ENCODE peak calls at places on chromosomes 16 and 17, in five cellular contexts. One of them, this sample, is unnamed.
A peak's percentile ranks its signal among the peaks of the same experiment; 100 is the strongest.

GRCh38 chr17:57697891-57698708 is 47.0 kb downstream of the CCDC182 start:
- DNase-seq in Peyer's patch: no peak
- DNase-seq in prostate gland: no peak
- DNase-seq in cardiac muscle cell: peak; percentile 19
- DNase-seq in H9: no peak
- DNase-seq in this sample: no peak

GRCh38 chr16:69513180-69513966 is 52.4 kb upstream of the NFAT5 start:
- DNase-seq in H9: no peak
- DNase-seq in cardiac muscle cell: no peak
- DNase-seq in Peyer's patch: no peak
- DNase-seq in prostate gland: no peak
- DNase-seq in this sample: no peak

GRCh38 chr17:44831270-44831770 is 1.2 kb upstream of the GJC1 start:
- DNase-seq in H9: peak; percentile 40
- DNase-seq in cardiac muscle cell: peak; percentile 42
- DNase-seq in Peyer's patch: no peak
- DNase-seq in prostate gland: no peak
- DNase-seq in this sample: no peak

GRCh38 chr16:30958164-30959083 is 870 bp downstream of the SETD1A start:
- DNase-seq in prostate gland: no peak
- DNase-seq in H9: peak; percentile 68
- DNase-seq in Peyer's patch: peak; percentile 66
- DNase-seq in cardiac muscle cell: peak; percentile 82
- DNase-seq in this sample: peak; percentile 73

GRCh38 chr17:81566461-81567126 is 14.4 kb upstream of the FAAP100 start:
- DNase-seq in H9: no peak
- DNase-seq in cardiac muscle cell: no peak
- DNase-seq in Peyer's patch: peak; percentile 64
- DNase-seq in prostate gland: peak; percentile 81
- DNase-seq in this sample: no peak

GRCh38 chr17:14372905-14373559 is 72.2 kb downstream of the HS3ST3B1 start:
- DNase-seq in cardiac muscle cell: peak; percentile 44
- DNase-seq in H9: no peak
- DNase-seq in prostate gland: no peak
- DNase-seq in Peyer's patch: no peak
- DNase-seq in this sample: no peak

GRCh38 chr16:51228097-51228659 is 77.1 kb upstream of the SALL1 start:
- DNase-seq in cardiac muscle cell: no peak
- DNase-seq in H9: no peak
- DNase-seq in Peyer's patch: no peak
- DNase-seq in prostate gland: no peak
- DNase-seq in this sample: no peak

GRCh38 chr16:71250461-71251232 is 20.1 kb upstream of the HYDIN start:
- DNase-seq in Peyer's patch: no peak
- DNase-seq in cardiac muscle cell: no peak
- DNase-seq in prostate gland: no peak
- DNase-seq in H9: no peak
- DNase-seq in this sample: no peak

GRCh38 chr16:49019826-49020401 is 261.7 kb downstream of the CBLN1 start:
- DNase-seq in cardiac muscle cell: no peak
- DNase-seq in prostate gland: no peak
- DNase-seq in Peyer's patch: no peak
- DNase-seq in H9: no peak
- DNase-seq in this sample: no peak

GRCh38 chr17:77096570-77097214 is 44.1 kb upstream of the SEC14L1 start:
- DNase-seq in Peyer's patch: no peak
- DNase-seq in cardiac muscle cell: peak; percentile 18
- DNase-seq in H9: no peak
- DNase-seq in prostate gland: peak; percentile 43
- DNase-seq in this sample: peak; percentile 72

GRCh38 chr16:86378128-86378527 is 132.2 kb upstream of the FOXF1 start:
- DNase-seq in prostate gland: no peak
- DNase-seq in cardiac muscle cell: no peak
- DNase-seq in H9: no peak
- DNase-seq in Peyer's patch: no peak
- DNase-seq in this sample: no peak

GRCh38 chr17:49843774-49844350 is 4.0 kb downstream of the TAC4 start:
- DNase-seq in cardiac muscle cell: no peak
- DNase-seq in Peyer's patch: no peak
- DNase-seq in prostate gland: no peak
- DNase-seq in H9: peak; percentile 72
- DNase-seq in this sample: peak; percentile 27

GRCh38 chr17:63497708-63498483 is 21.0 kb downstream of the ACE start:
- DNase-seq in cardiac muscle cell: peak; percentile 52
- DNase-seq in Peyer's patch: no peak
- DNase-seq in prostate gland: no peak
- DNase-seq in H9: peak; percentile 94
- DNase-seq in this sample: peak; percentile 59

GRCh38 chr17:56751145-56751743 is 82.5 kb downstream of the C17orf67 start:
- DNase-seq in prostate gland: no peak
- DNase-seq in Peyer's patch: no peak
- DNase-seq in H9: peak; percentile 47
- DNase-seq in cardiac muscle cell: no peak
- DNase-seq in this sample: no peak

GRCh38 chr16:3570420-3571062 is 6.7 kb downstream of the NLRC3 start:
- DNase-seq in H9: no peak
- DNase-seq in cardiac muscle cell: no peak
- DNase-seq in Peyer's patch: no peak
- DNase-seq in prostate gland: no peak
- DNase-seq in this sample: no peak

GRCh38 chr17:77124192-77124908 is 16.4 kb upstream of the SEC14L1 start:
- DNase-seq in H9: no peak
- DNase-seq in prostate gland: peak; percentile 44
- DNase-seq in Peyer's patch: no peak
- DNase-seq in cardiac muscle cell: no peak
- DNase-seq in this sample: no peak

GRCh38 chr17:50691550-50692447 is 15.9 kb downstream of the ANKRD40 start:
- DNase-seq in H9: no peak
- DNase-seq in cardiac muscle cell: no peak
- DNase-seq in Peyer's patch: peak; percentile 68
- DNase-seq in prostate gland: no peak
- DNase-seq in this sample: no peak

GRCh38 chr17:42076797-42077559 is 21.3 kb downstream of the ZNF385C start:
- DNase-seq in cardiac muscle cell: no peak
- DNase-seq in prostate gland: no peak
- DNase-seq in H9: no peak
- DNase-seq in Peyer's patch: no peak
- DNase-seq in this sample: no peak

GRCh38 chr17:50194441-50195195 is 6.8 kb downstream of the COL1A1 start:
- DNase-seq in cardiac muscle cell: no peak
- DNase-seq in H9: no peak
- DNase-seq in prostate gland: no peak
- DNase-seq in Peyer's patch: no peak
- DNase-seq in this sample: no peak

GRCh38 chr17:58741121-58741625 is 14.5 kb upstream of the PPM1E start:
- DNase-seq in cardiac muscle cell: no peak
- DNase-seq in Peyer's patch: no peak
- DNase-seq in prostate gland: no peak
- DNase-seq in H9: no peak
- DNase-seq in this sample: no peak

GRCh38 chr16:11310997-11311561 is 29.9 kb upstream of the PRM1 start:
- DNase-seq in cardiac muscle cell: no peak
- DNase-seq in prostate gland: no peak
- DNase-seq in H9: no peak
- DNase-seq in Peyer's patch: peak; percentile 82
- DNase-seq in this sample: peak; percentile 93

DNA sequence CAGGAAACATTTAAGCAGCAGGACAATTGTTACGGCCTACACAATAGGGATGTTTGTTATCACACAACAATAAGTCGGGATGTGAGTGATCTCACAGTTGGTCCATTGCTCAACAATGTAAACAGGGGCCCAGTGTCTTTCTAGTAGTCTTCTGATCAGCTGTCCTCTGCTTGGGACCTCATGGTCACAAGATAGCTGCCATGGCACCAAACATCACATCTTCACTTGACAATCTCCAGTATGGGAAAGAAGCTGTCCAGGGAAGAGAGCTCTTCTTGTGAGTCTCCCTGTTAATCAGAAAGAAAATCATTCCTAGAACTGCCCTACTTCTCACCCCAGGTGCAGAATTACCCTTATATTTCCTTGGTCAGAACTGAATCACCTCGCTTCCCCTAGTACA is 6.3 kb upstream of the GPRC5B start:
- DNase-seq in cardiac muscle cell: no peak
- DNase-seq in Peyer's patch: no peak
- DNase-seq in H9: no peak
- DNase-seq in prostate gland: no peak
- DNase-seq in this sample: no peak
- H3K9me3 ChIP-seq in cardiac muscle cell: no peaks in the 10 kb centered on the region
- H3K9me3 ChIP-seq in Peyer's patch: no peaks in the 10 kb centered on the region
- H3K9me3 ChIP-seq in H9: no peaks in the 10 kb centered on the region
- H3K9me3 ChIP-seq in prostate gland: no peaks in the 10 kb centered on the region
- H3K9me3 ChIP-seq in this sample: no peaks in the 10 kb centered on the region

DNA sequence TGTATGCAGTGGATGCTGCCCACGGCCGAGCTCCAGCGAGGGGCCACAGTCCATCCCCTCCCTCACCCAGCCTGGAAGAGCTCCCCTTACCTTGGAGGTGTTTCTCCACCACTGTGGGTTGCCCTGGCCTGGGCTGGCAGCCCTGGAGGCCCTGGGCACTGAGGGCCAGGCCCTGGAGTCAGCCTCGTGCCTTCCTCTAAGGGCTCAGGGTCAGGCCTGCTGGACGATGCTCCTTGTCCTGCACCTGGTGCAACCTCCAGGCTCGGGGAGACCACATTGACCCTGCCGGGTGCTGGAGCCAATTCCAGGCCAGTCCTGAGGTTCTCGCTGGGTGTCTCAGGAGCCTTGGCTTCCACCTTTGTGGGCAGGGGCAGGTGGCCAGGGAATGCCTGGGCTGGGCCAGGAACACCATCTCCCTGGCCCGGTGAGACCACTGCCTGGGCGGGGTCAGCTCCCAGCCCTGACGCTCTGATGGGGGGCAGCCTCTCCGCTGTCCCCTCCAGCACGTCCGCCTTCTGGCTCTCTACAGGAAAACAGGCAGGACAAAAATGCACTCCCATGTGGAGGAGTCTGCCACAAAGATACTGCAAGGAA is 10.4 kb downstream of the MYLK3 start:
- DNase-seq in Peyer's patch: no peak
- DNase-seq in cardiac muscle cell: no peak
- DNase-seq in prostate gland: no peak
- DNase-seq in H9: no peak
- DNase-seq in this sample: no peak
- H3K9me3 ChIP-seq in Peyer's patch: no peaks in the 10 kb centered on the region
- H3K9me3 ChIP-seq in cardiac muscle cell: no peaks in the 10 kb centered on the region
- H3K9me3 ChIP-seq in prostate gland: no peaks in the 10 kb centered on the region
- H3K9me3 ChIP-seq in H9: no peaks in the 10 kb centered on the region
- H3K9me3 ChIP-seq in this sample: no peaks in the 10 kb centered on the region

DNA sequence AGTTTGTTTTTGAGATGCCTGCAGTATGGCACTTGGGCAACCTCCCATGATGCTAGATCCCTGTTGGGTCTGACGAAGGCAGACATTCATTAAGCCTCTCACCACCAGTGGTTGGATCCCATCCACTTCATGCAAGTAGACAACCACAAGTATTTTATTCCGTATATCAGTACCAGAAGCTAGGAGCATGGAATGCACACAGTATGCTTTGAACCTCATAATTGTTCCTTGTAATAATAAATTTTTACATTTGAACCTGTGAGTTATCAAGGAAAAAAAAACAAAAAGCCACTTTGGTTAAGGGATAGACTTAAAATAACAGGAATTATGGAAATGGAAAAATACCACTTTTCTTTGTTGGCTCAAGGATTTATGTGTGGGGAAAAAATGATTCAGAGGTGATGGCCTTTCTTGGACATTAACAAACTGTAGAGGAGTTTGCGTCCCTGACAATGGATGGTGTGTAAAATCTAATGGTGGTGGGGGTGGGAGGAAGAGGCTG is 107.1 kb upstream of the KCNJ16 start:
- DNase-seq in H9: no peak
- DNase-seq in prostate gland: no peak
- DNase-seq in cardiac muscle cell: no peak
- DNase-seq in Peyer's patch: no peak
- DNase-seq in this sample: no peak
- H3K9me3 ChIP-seq in H9: no peaks in the 10 kb centered on the region
- H3K9me3 ChIP-seq in prostate gland: no peaks in the 10 kb centered on the region
- H3K9me3 ChIP-seq in cardiac muscle cell: no peaks in the 10 kb centered on the region
- H3K9me3 ChIP-seq in Peyer's patch: no peaks in the 10 kb centered on the region
- H3K9me3 ChIP-seq in this sample: no peaks in the 10 kb centered on the region

GRCh38 chr17:16585796-16586195 is 16.8 kb upstream of the ZNF287 start:
- DNase-seq in prostate gland: no peak
- DNase-seq in Peyer's patch: no peak
- DNase-seq in cardiac muscle cell: no peak
- DNase-seq in H9: no peak
- DNase-seq in this sample: no peak
- H3K9me3 ChIP-seq in prostate gland: no peaks in the 10 kb centered on the region
- H3K9me3 ChIP-seq in Peyer's patch: no peaks in the 10 kb centered on the region
- H3K9me3 ChIP-seq in cardiac muscle cell: no peaks in the 10 kb centered on the region
- H3K9me3 ChIP-seq in H9: no peaks in the 10 kb centered on the region
- H3K9me3 ChIP-seq in this sample: no peaks in the 10 kb centered on the region